ENCODE peak calls at places on chromosomes 4 and X, in four cellular contexts. One of them, this sample, is unnamed.

GRCh38 chr4:108345862-108346530 is 177.3 kb upstream of the LEF1 start:
- DNase-seq in neural crest cell: no peak
- DNase-seq in CD4-positive, alpha-beta T cell: no peak
- DNase-seq in foreskin keratinocyte: peak
- DNase-seq in this sample: no peak

GRCh38 chrX:103464071-103464773 is 55.1 kb downstream of the RAB40A start:
- DNase-seq in CD4-positive, alpha-beta T cell: peak
- DNase-seq in foreskin keratinocyte: peak
- DNase-seq in neural crest cell: peak
- DNase-seq in this sample: peak

GRCh38 chr4:177484613-177485021 is 42.4 kb upstream of the AGA start:
- DNase-seq in neural crest cell: no peak
- DNase-seq in CD4-positive, alpha-beta T cell: no peak
- DNase-seq in foreskin keratinocyte: peak
- DNase-seq in this sample: no peak

GRCh38 chr4:30721353-30722091 is 1.4 kb downstream of the PCDH7 start:
- DNase-seq in foreskin keratinocyte: peak
- DNase-seq in neural crest cell: peak
- DNase-seq in CD4-positive, alpha-beta T cell: no peak
- DNase-seq in this sample: peak

GRCh38 chr4:70544279-70544870 is 26.0 kb downstream of the AMTN start:
- DNase-seq in foreskin keratinocyte: peak
- DNase-seq in neural crest cell: no peak
- DNase-seq in CD4-positive, alpha-beta T cell: no peak
- DNase-seq in this sample: no peak

GRCh38 chrX:68697036-68697435 is 49.6 kb downstream of the STARD8 start:
- DNase-seq in CD4-positive, alpha-beta T cell: no peak
- DNase-seq in neural crest cell: no peak
- DNase-seq in foreskin keratinocyte: no peak
- DNase-seq in this sample: no peak

GRCh38 chrX:77597090-77597489 is 149.9 kb downstream of the FGF16 start:
- DNase-seq in foreskin keratinocyte: peak
- DNase-seq in CD4-positive, alpha-beta T cell: no peak
- DNase-seq in neural crest cell: no peak
- DNase-seq in this sample: no peak

GRCh38 chr4:149203256-149204001 is 612.2 kb downstream of the IQCM start:
- DNase-seq in CD4-positive, alpha-beta T cell: no peak
- DNase-seq in neural crest cell: no peak
- DNase-seq in foreskin keratinocyte: peak
- DNase-seq in this sample: no peak

GRCh38 chr4:57575465-57575864 is 465.3 kb upstream of the IGFBP7 start:
- DNase-seq in foreskin keratinocyte: no peak
- DNase-seq in neural crest cell: no peak
- DNase-seq in CD4-positive, alpha-beta T cell: no peak
- DNase-seq in this sample: peak

GRCh38 chrX:150211988-150212387 is 151.1 kb upstream of the MAMLD1 start:
- DNase-seq in foreskin keratinocyte: peak
- DNase-seq in CD4-positive, alpha-beta T cell: no peak
- DNase-seq in neural crest cell: no peak
- DNase-seq in this sample: no peak

GRCh38 chr4:171007618-171008390 is 805.4 kb upstream of the GALNTL6 start:
- DNase-seq in CD4-positive, alpha-beta T cell: no peak
- DNase-seq in neural crest cell: no peak
- DNase-seq in foreskin keratinocyte: no peak
- DNase-seq in this sample: no peak

GRCh38 chr4:183129675-183130074 is 30.6 kb downstream of the WWC2 start:
- DNase-seq in neural crest cell: no peak
- DNase-seq in CD4-positive, alpha-beta T cell: no peak
- DNase-seq in foreskin keratinocyte: no peak
- DNase-seq in this sample: no peak

GRCh38 chrX:150199803-150200202 is 163.3 kb upstream of the MAMLD1 start:
- DNase-seq in CD4-positive, alpha-beta T cell: no peak
- DNase-seq in neural crest cell: no peak
- DNase-seq in foreskin keratinocyte: no peak
- DNase-seq in this sample: no peak

GRCh38 chrX:130984782-130985181 is 73.4 kb upstream of the ARHGAP36 start:
- DNase-seq in CD4-positive, alpha-beta T cell: no peak
- DNase-seq in neural crest cell: no peak
- DNase-seq in foreskin keratinocyte: no peak
- DNase-seq in this sample: no peak

GRCh38 chrX:1427756-1428155 is 25.0 kb downstream of the ASMTL start:
- DNase-seq in neural crest cell: no peak
- DNase-seq in CD4-positive, alpha-beta T cell: no peak
- DNase-seq in foreskin keratinocyte: no peak
- DNase-seq in this sample: peak

GRCh38 chr4:28256295-28256694 is 1395.7 kb downstream of the STIM2 start:
- DNase-seq in foreskin keratinocyte: no peak
- DNase-seq in neural crest cell: no peak
- DNase-seq in CD4-positive, alpha-beta T cell: no peak
- DNase-seq in this sample: no peak

GRCh38 chr4:2689825-2690700 is 66.1 kb downstream of the TNIP2 start:
- DNase-seq in foreskin keratinocyte: no peak
- DNase-seq in neural crest cell: no peak
- DNase-seq in CD4-positive, alpha-beta T cell: peak
- DNase-seq in this sample: no peak

GRCh38 chr4:125390126-125390525 is 75.4 kb downstream of the FAT4 start:
- DNase-seq in foreskin keratinocyte: peak
- DNase-seq in CD4-positive, alpha-beta T cell: no peak
- DNase-seq in neural crest cell: no peak
- DNase-seq in this sample: no peak

GRCh38 chrX:12360389-12360788 is 222.1 kb downstream of the FRMPD4 start:
- DNase-seq in neural crest cell: no peak
- DNase-seq in CD4-positive, alpha-beta T cell: no peak
- DNase-seq in foreskin keratinocyte: peak
- DNase-seq in this sample: no peak

GRCh38 chr4:4651811-4652609 is 110.2 kb upstream of the STX18 start:
- DNase-seq in foreskin keratinocyte: no peak
- DNase-seq in CD4-positive, alpha-beta T cell: no peak
- DNase-seq in neural crest cell: no peak
- DNase-seq in this sample: peak

GRCh38 chr4:39274503-39274902 is 91.7 kb downstream of the RFC1 start:
- DNase-seq in CD4-positive, alpha-beta T cell: no peak
- DNase-seq in foreskin keratinocyte: no peak
- DNase-seq in neural crest cell: no peak
- DNase-seq in this sample: no peak

GRCh38 chrX:11185861-11186260 is 74.7 kb downstream of the HCCS start:
- DNase-seq in neural crest cell: no peak
- DNase-seq in CD4-positive, alpha-beta T cell: no peak
- DNase-seq in foreskin keratinocyte: no peak
- DNase-seq in this sample: no peak

GRCh38 chr4:23839279-23839678 is 50.6 kb downstream of the PPARGC1A start:
- DNase-seq in CD4-positive, alpha-beta T cell: no peak
- DNase-seq in foreskin keratinocyte: no peak
- DNase-seq in neural crest cell: no peak
- DNase-seq in this sample: no peak

GRCh38 chr4:1201851-1202525 is 29.6 kb upstream of the SPON2 start:
- DNase-seq in neural crest cell: no peak
- DNase-seq in foreskin keratinocyte: no peak
- DNase-seq in CD4-positive, alpha-beta T cell: peak
- DNase-seq in this sample: no peak

GRCh38 chr4:945274-946102 is 13.2 kb downstream of the TMEM175 start:
- DNase-seq in CD4-positive, alpha-beta T cell: no peak
- DNase-seq in neural crest cell: no peak
- DNase-seq in foreskin keratinocyte: no peak
- DNase-seq in this sample: no peak

GRCh38 chr4:22462693-22463092 is 53.2 kb downstream of the ADGRA3 start:
- DNase-seq in CD4-positive, alpha-beta T cell: no peak
- DNase-seq in foreskin keratinocyte: no peak
- DNase-seq in neural crest cell: no peak
- DNase-seq in this sample: peak

GRCh38 chr4:172657112-172657511 is 511.5 kb upstream of the GALNT7 start:
- DNase-seq in CD4-positive, alpha-beta T cell: no peak
- DNase-seq in foreskin keratinocyte: no peak
- DNase-seq in neural crest cell: no peak
- DNase-seq in this sample: no peak

GRCh38 chr4:138834029-138834428 is 181.6 kb upstream of the NOCT start:
- DNase-seq in neural crest cell: no peak
- DNase-seq in foreskin keratinocyte: no peak
- DNase-seq in CD4-positive, alpha-beta T cell: no peak
- DNase-seq in this sample: no peak

GRCh38 chr4:122218762-122219161 is 66.6 kb downstream of the BLTP1 start:
- DNase-seq in CD4-positive, alpha-beta T cell: no peak
- DNase-seq in neural crest cell: no peak
- DNase-seq in foreskin keratinocyte: no peak
- DNase-seq in this sample: no peak

GRCh38 chr4:54683616-54684346 is 26.0 kb downstream of the KIT start:
- DNase-seq in foreskin keratinocyte: peak
- DNase-seq in neural crest cell: no peak
- DNase-seq in CD4-positive, alpha-beta T cell: peak
- DNase-seq in this sample: peak

GRCh38 chr4:138235419-138235952 is 6.7 kb downstream of the SLC7A11 start:
- DNase-seq in CD4-positive, alpha-beta T cell: no peak
- DNase-seq in foreskin keratinocyte: peak
- DNase-seq in neural crest cell: no peak
- DNase-seq in this sample: no peak

GRCh38 chr4:173037242-173037641 is 131.4 kb upstream of the GALNT7 start:
- DNase-seq in foreskin keratinocyte: no peak
- DNase-seq in neural crest cell: no peak
- DNase-seq in CD4-positive, alpha-beta T cell: no peak
- DNase-seq in this sample: no peak